ENCODE peak calls at places on chromosomes 11 and 22, in ten cellular contexts. One of them, this sample, is unnamed.

GRCh38 chr11:69529001-69529400 is 47.5 kb downstream of the LINC01488 start:
- DNase-seq in psoas muscle: no peak
- DNase-seq in GM12892: no peak
- DNase-seq in DMS 273 treated with DMSO at 0.1 percent for 48 hours: no peak
- DNase-seq in GM12865: no peak
- DNase-seq in RWPE1: no peak
- DNase-seq in heart left ventricle: no peak
- DNase-seq in GM18507: no peak
- DNase-seq in IMR-90: no peak
- DNase-seq in GM23338: no peak
- DNase-seq in this sample: no peak

GRCh38 chr22:27213766-27214581 is 556.6 kb downstream of the MIAT start:
- DNase-seq in RWPE1: no peak
- DNase-seq in IMR-90: peak; percentile 55
- DNase-seq in DMS 273 treated with DMSO at 0.1 percent for 48 hours: no peak
- DNase-seq in GM23338: no peak
- DNase-seq in GM12865: no peak
- DNase-seq in GM12892: no peak
- DNase-seq in heart left ventricle: peak; percentile 73
- DNase-seq in psoas muscle: peak; percentile 89
- DNase-seq in GM18507: no peak
- DNase-seq in this sample: no peak

GRCh38 chr22:37741312-37741795 is 44.5 kb downstream of the TRIOBP start:
- DNase-seq in DMS 273 treated with DMSO at 0.1 percent for 48 hours: no peak
- DNase-seq in GM12892: no peak
- DNase-seq in RWPE1: peak; percentile 60
- DNase-seq in GM12865: no peak
- DNase-seq in heart left ventricle: peak; percentile 83
- DNase-seq in IMR-90: peak; percentile 98
- DNase-seq in psoas muscle: peak; percentile 89
- DNase-seq in GM23338: peak; percentile 45
- DNase-seq in GM18507: no peak
- DNase-seq in this sample: no peak

GRCh38 chr22:47307812-47308211 is 545.4 kb downstream of the TBC1D22A start:
- DNase-seq in IMR-90: peak; percentile 49
- DNase-seq in GM18507: no peak
- DNase-seq in heart left ventricle: peak; percentile 0
- DNase-seq in GM12892: no peak
- DNase-seq in DMS 273 treated with DMSO at 0.1 percent for 48 hours: no peak
- DNase-seq in psoas muscle: no peak
- DNase-seq in GM12865: no peak
- DNase-seq in RWPE1: no peak
- DNase-seq in GM23338: no peak
- DNase-seq in this sample: no peak

GRCh38 chr11:16632295-16633200 is 105.9 kb upstream of the C11orf58 start:
- DNase-seq in GM12892: no peak
- DNase-seq in GM18507: no peak
- DNase-seq in DMS 273 treated with DMSO at 0.1 percent for 48 hours: no peak
- DNase-seq in IMR-90: peak; percentile 21
- DNase-seq in psoas muscle: no peak
- DNase-seq in RWPE1: no peak
- DNase-seq in GM12865: peak; percentile 11
- DNase-seq in GM23338: peak; percentile 54
- DNase-seq in heart left ventricle: no peak
- DNase-seq in this sample: no peak

GRCh38 chr22:24894998-24895397 is 51.5 kb downstream of the LHFPL7 start:
- DNase-seq in IMR-90: no peak
- DNase-seq in GM23338: peak; percentile 32
- DNase-seq in RWPE1: peak; percentile 56
- DNase-seq in GM18507: no peak
- DNase-seq in GM12892: no peak
- DNase-seq in heart left ventricle: peak; percentile 80
- DNase-seq in DMS 273 treated with DMSO at 0.1 percent for 48 hours: peak; percentile 22
- DNase-seq in GM12865: peak; percentile 3
- DNase-seq in psoas muscle: peak; percentile 76
- DNase-seq in this sample: no peak

GRCh38 chr22:46062971-46063631 is 86.1 kb upstream of the WNT7B start:
- DNase-seq in RWPE1: no peak
- DNase-seq in GM18507: no peak
- DNase-seq in psoas muscle: peak; percentile 73
- DNase-seq in GM12865: no peak
- DNase-seq in heart left ventricle: no peak
- DNase-seq in GM12892: no peak
- DNase-seq in IMR-90: no peak
- DNase-seq in DMS 273 treated with DMSO at 0.1 percent for 48 hours: no peak
- DNase-seq in GM23338: no peak
- DNase-seq in this sample: no peak

GRCh38 chr11:72683782-72684200 is 9.6 kb upstream of the PDE2A start:
- DNase-seq in DMS 273 treated with DMSO at 0.1 percent for 48 hours: no peak
- DNase-seq in GM12892: peak; percentile 85
- DNase-seq in GM23338: peak; percentile 82
- DNase-seq in IMR-90: peak; percentile 19
- DNase-seq in RWPE1: peak; percentile 72
- DNase-seq in heart left ventricle: peak; percentile 53
- DNase-seq in GM12865: peak; percentile 66
- DNase-seq in psoas muscle: peak; percentile 82
- DNase-seq in GM18507: peak; percentile 60
- DNase-seq in this sample: peak; percentile 63

GRCh38 chr22:39494471-39495120 is 7.5 kb upstream of the MIEF1 start:
- DNase-seq in DMS 273 treated with DMSO at 0.1 percent for 48 hours: no peak
- DNase-seq in heart left ventricle: no peak
- DNase-seq in GM12865: no peak
- DNase-seq in psoas muscle: no peak
- DNase-seq in GM23338: no peak
- DNase-seq in IMR-90: peak; percentile 20
- DNase-seq in RWPE1: no peak
- DNase-seq in GM18507: no peak
- DNase-seq in GM12892: no peak
- DNase-seq in this sample: no peak

This sample was measured in CD4-positive, alpha-beta T cell.